ENCODE peak calls at places on chromosomes 16 and 17, in eight cellular contexts. J is stomach, G is HFFc6, P is aorta, Q is upper lobe of right lung, E is IMR-90, X is AG09309, D is left lobe of liver. M is an unnamed sample.

GRCh38 chr16:57753448-57754353 is 18.1 kb downstream of the KATNB1 start:
- DNase-seq in J (no peak), G (no peak), P (peak; percentile 35), Q (no peak), E (no peak), X (no peak), D (no peak), M (no peak)

GRCh38 chr17:81807839-81808238 is 3.9 kb downstream of the GCGR start:
- DNase-seq in J (no peak), G (no peak), P (no peak), Q (no peak), E (no peak), X (no peak), D (no peak), M (no peak)

GRCh38 chr17:69733171-69734014 is 318.9 kb downstream of the MAP2K6 start:
- DNase-seq in J (no peak), G (peak; percentile 86), P (peak; percentile 61), Q (no peak), E (peak; percentile 88), X (peak; percentile 62), D (no peak), M (no peak)

GRCh38 chr17:836154-836553 is 54.0 kb downstream of the MRM3 start:
- DNase-seq in J (no peak), G (peak; percentile 72), P (no peak), Q (no peak), E (no peak), X (peak; percentile 82), D (no peak), M (no peak)

GRCh38 chr17:333626-334396 is 18.8 kb downstream of the RPH3AL start:
- DNase-seq in J (peak; percentile 60), G (no peak), P (peak; percentile 86), Q (peak; percentile 81), E (peak; percentile 33), X (no peak), D (no peak), M (no peak)

GRCh38 chr16:87392823-87393679 is 915 bp downstream of the MAP1LC3B start:
- DNase-seq in J (peak; percentile 53), G (peak; percentile 53), P (peak; percentile 73), Q (peak; percentile 82), E (peak; percentile 47), X (no peak), D (peak; percentile 64), M (peak; percentile 21)

GRCh38 chr16:70375636-70376611 is 29.2 kb downstream of the DDX19A start:
- DNase-seq in J (no peak), G (no peak), P (no peak), Q (no peak), E (no peak), X (no peak), D (no peak), M (no peak)

GRCh38 chr16:4375717-4376116 is 4.1 kb downstream of the VASN start:
- DNase-seq in J (no peak), G (peak; percentile 68), P (peak; percentile 69), Q (no peak), E (no peak), X (no peak), D (no peak), M (no peak)

GRCh38 chr17:56679148-56679766 is 85.8 kb downstream of the NOG start:
- DNase-seq in J (no peak), G (peak; percentile 28), P (no peak), Q (no peak), E (peak; percentile 56), X (no peak), D (no peak), M (peak; percentile 53)

GRCh38 chr17:8345052-8345690 is 5.5 kb downstream of the ODF4 start:
- DNase-seq in J (no peak), G (no peak), P (no peak), Q (no peak), E (no peak), X (no peak), D (no peak), M (no peak)

GRCh38 chr17:14225153-14226004 is 11.3 kb downstream of the CDRT15 start:
- DNase-seq in J (no peak), G (no peak), P (no peak), Q (no peak), E (no peak), X (no peak), D (no peak), M (no peak)

GRCh38 chr17:79854080-79854861 is 15.0 kb upstream of the CBX4 start:
- DNase-seq in J (no peak), G (no peak), P (no peak), Q (no peak), E (no peak), X (no peak), D (no peak), M (no peak)

GRCh38 chr17:56909742-56910508 is 3.9 kb downstream of the TRIM25 start:
- DNase-seq in J (peak; percentile 40), G (no peak), P (no peak), Q (peak; percentile 70), E (no peak), X (no peak), D (peak; percentile 89), M (no peak)

GRCh38 chr17:39402890-39403605 is 1.6 kb upstream of the FBXL20 start:
- DNase-seq in J (no peak), G (no peak), P (no peak), Q (no peak), E (no peak), X (no peak), D (peak; percentile 46), M (no peak)